ENCODE peak calls at places on chromosomes 1 and 21, in eight cellular contexts. I, Z, H, D, K, W, L and U are unnamed samples.

GRCh38 chr21:32359719-32360260 is 33.0 kb downstream of the URB1 start:
- DNase-seq in I (no peak), L (no peak), H (peak; percentile 7), K (peak; percentile 62), D (no peak), W (no peak), Z (peak; percentile 36), U (no peak)

GRCh38 chr1:117757668-117758067 is 151.8 kb downstream of the TENT5C start:
- DNase-seq in I (peak; percentile 81), D (peak; percentile 57), H (no peak), K (no peak), Z (no peak), L (no peak), W (no peak), U (no peak)

GRCh38 chr1:180762796-180763195 is 131.0 kb downstream of the XPR1 start:
- DNase-seq in D (no peak), K (no peak), W (no peak), I (no peak), L (no peak), Z (no peak), H (no peak), U (no peak)

GRCh38 chr1:45443580-45444446 is 47.1 kb downstream of the TESK2 start:
- DNase-seq in K (no peak), D (no peak), I (no peak), Z (no peak), L (no peak), W (no peak), H (no peak), U (no peak)

GRCh38 chr21:29819675-29820337 is 120.0 kb downstream of the GRIK1 start:
- DNase-seq in Z (no peak), D (no peak), L (no peak), W (no peak), K (no peak), I (no peak), H (no peak), U (no peak)

GRCh38 chr1:66119148-66119547 is 326.5 kb downstream of the PDE4B start:
- DNase-seq in D (no peak), Z (no peak), K (no peak), L (no peak), H (peak; percentile 26), W (no peak), I (no peak), U (no peak)

GRCh38 chr1:148372731-148373130 is 110.4 kb downstream of the PPIAL4G start:
- DNase-seq in Z (peak; percentile 41), L (no peak), D (peak; percentile 41), I (peak; percentile 44), H (no peak), K (no peak), W (no peak), U (no peak)

GRCh38 chr1:117375327-117375726 is 8.1 kb downstream of the MAN1A2 start:
- DNase-seq in W (no peak), L (no peak), D (no peak), K (no peak), Z (no peak), I (no peak), H (no peak), U (no peak)

GRCh38 chr1:167698313-167698712 is 23.5 kb upstream of the MPZL1 start:
- DNase-seq in W (no peak), L (no peak), D (no peak), H (no peak), Z (peak; percentile 53), I (no peak), K (no peak), U (no peak)

GRCh38 chr1:50913954-50914353 is 46.1 kb downstream of the FAF1 start:
- DNase-seq in Z (no peak), L (no peak), K (no peak), D (peak; percentile 12), H (no peak), W (no peak), I (peak; percentile 3), U (no peak)

GRCh38 chr1:117631361-117631760 is 25.5 kb downstream of the TENT5C start:
- DNase-seq in L (no peak), D (no peak), W (no peak), I (no peak), K (no peak), H (peak; percentile 82), Z (no peak), U (no peak)

GRCh38 chr1:189657715-189658114 is 819.9 kb downstream of the BRINP3 start:
- DNase-seq in Z (peak; percentile 72), K (no peak), L (no peak), H (no peak), W (no peak), D (no peak), I (no peak), U (no peak)

GRCh38 chr1:41874903-41875411 is 43.8 kb downstream of the HIVEP3 start:
- DNase-seq in L (no peak), I (no peak), H (no peak), Z (no peak), D (no peak), W (no peak), K (no peak), U (no peak)

GRCh38 chr21:31132574-31133242 is 94.4 kb upstream of the KRTAP19-8 start:
- DNase-seq in D (peak; percentile 36), I (peak; percentile 12), W (no peak), H (no peak), L (no peak), K (no peak), Z (no peak), U (no peak)
- H3K27ac ChIP-seq in D (no peak overlapping the region), I (no peak overlapping the region), W (no peak overlapping the region), H (no peak overlapping the region), L (no peak overlapping the region), K (no peak overlapping the region), Z (no peak overlapping the region), U (no peak overlapping the region)

DNA sequence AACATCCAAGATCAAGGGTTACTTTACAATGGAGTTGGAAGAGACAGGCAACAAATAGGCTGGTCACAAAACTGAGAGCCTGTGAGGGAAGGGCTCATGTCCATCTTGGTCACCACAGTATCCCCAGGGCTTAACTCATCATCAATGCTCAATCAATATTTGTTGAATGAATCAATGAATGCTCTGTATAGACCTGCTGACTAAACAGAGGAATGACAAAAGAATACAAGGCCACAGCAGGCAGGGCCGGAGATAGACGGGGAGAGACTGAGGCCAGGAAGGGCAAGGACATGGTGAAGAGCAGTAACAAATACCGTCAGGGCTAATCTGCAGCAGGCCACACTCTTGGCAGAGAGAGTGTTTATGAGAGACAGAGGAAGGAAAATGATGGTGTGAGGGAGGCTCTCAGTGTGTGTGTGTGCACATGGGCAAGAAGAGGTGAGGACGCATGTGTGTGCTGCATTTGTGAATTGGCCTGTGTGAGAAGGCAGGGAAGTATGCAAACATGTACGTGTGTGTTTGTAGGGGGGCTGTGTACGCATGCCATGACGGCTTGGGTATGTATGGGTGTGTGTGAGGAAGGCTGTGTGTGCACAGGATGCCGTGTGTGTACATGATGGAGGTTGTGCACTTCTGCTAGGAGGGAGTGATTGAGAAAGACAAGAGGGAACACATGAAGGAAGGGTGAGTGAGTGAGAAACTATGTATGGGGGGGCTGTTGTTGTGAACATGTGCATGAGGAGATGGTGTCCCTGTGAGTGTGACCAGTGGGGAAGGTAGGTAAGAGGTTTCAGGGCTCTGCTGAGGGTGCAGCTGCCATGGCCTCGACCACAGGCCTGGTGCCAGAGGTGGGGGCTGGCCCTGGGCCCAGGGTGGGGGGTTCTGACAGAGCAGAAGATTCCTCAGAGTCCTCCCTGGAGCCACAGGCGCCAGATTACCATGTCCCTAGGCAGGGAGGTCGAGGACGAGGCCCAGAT is 15.4 kb downstream of the AHDC1 start:
- DNase-seq in H (no peak), K (no peak), W (peak; percentile 58), D (no peak), L (no peak), Z (no peak), I (peak; percentile 75), U (no peak)
- H3K4me1 ChIP-seq in H (no peaks in the 10 kb centered on the region), K (no peaks in the 10 kb centered on the region), W (peaks cover 34% of the 10 kb centered on the region), D (peaks cover 40% of the 10 kb centered on the region), L (no peaks in the 10 kb centered on the region), Z (peaks cover 40% of the 10 kb centered on the region), I (peaks cover 33% of the 10 kb centered on the region), U (peaks cover 32% of the 10 kb centered on the region)

DNA sequence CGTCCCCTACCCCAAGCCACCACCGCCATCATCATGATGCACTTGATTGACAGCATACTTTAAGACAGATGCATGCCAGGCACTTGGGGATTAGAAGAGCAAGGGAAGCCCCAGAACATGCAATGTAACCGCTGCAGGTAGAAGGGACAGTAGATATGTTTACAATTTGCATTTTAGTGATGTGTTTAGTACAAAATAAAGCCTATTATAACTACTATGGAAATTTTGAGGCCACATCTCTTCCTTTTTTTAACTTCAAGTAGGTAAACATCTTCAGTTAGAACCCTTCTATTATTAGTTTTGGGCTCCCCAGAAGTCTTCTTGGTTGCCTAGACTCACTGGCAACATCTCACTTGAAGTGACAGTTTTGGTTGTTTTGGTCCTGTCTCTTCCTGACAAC is 25.3 kb downstream of the CR1L start:
- DNase-seq in D (no peak), K (no peak), I (no peak), W (no peak), L (no peak), Z (no peak), H (peak; percentile 2), U (no peak)
- H3K4me3 ChIP-seq in D (no peak overlapping the region), K (no peak overlapping the region), I (no peak overlapping the region), W (no peak overlapping the region), L (no peak overlapping the region), Z (no peak overlapping the region), H (no peak overlapping the region), U (no peak overlapping the region)

GRCh38 chr1:162551969-162552683 is 9.4 kb upstream of the UAP1 start:
- DNase-seq in D (no peak), W (no peak), K (no peak), H (no peak), I (no peak), Z (no peak), L (no peak), U (no peak)

GRCh38 chr1:162549001-162549400 is 12.5 kb upstream of the UAP1 start:
- DNase-seq in H (no peak), D (no peak), I (no peak), Z (no peak), K (no peak), W (no peak), L (no peak), U (no peak)

GRCh38 chr1:162554258-162554657 is 7.3 kb upstream of the UAP1 start:
- DNase-seq in I (peak; percentile 10), H (no peak), W (no peak), K (no peak), Z (peak; percentile 18), L (no peak), D (no peak), U (no peak)

GRCh38 chr1:162550925-162551324 is 10.6 kb upstream of the UAP1 start:
- DNase-seq in I (no peak), D (no peak), H (no peak), W (no peak), Z (no peak), L (no peak), K (no peak), U (no peak)

GRCh38 chr1:162552684-162553252 is 8.8 kb upstream of the UAP1 start:
- DNase-seq in L (no peak), Z (no peak), I (no peak), K (no peak), W (no peak), H (no peak), D (no peak), U (no peak)
- H3K27ac ChIP-seq in L (no peak overlapping the region), Z (no peak overlapping the region), I (no peak overlapping the region), K (no peak overlapping the region), W (no peak overlapping the region), H (no peak overlapping the region), D (no peak overlapping the region), U (no peak overlapping the region)